ENCODE peak calls at places on chromosome 1, in six cellular contexts. L is IMR-90, J is mesendoderm, X is neuronal stem cell, H is H1, W is trophoblast cell. K is an unnamed sample.

GRCh38 chr1:61083799-61084385 is 1.5 kb downstream of the NFIA start:
- DNase-seq in L (no peak), J (no peak), X (no peak), H (no peak), W (no peak), K (peak)

GRCh38 chr1:86207323-86207722 is 50.8 kb upstream of the COL24A1 start:
- DNase-seq in L (peak), J (no peak), X (no peak), H (no peak), W (no peak), K (peak)

GRCh38 chr1:161506336-161507223 is 1.3 kb downstream of the FCGR2A start:
- DNase-seq in L (peak), J (no peak), X (no peak), H (no peak), W (peak), K (peak)

GRCh38 chr1:175493321-175493998 is 249.9 kb downstream of the TNR start:
- DNase-seq in L (no peak), J (no peak), X (no peak), H (peak), W (no peak), K (no peak)

GRCh38 chr1:226406401-226406881 is 1.5 kb downstream of the PARP1 start:
- DNase-seq in L (peak), J (peak), X (no peak), H (no peak), W (peak), K (peak)

GRCh38 chr1:214317734-214318133 is 36.8 kb downstream of the SMYD2 start:
- DNase-seq in L (no peak), J (peak), X (no peak), H (no peak), W (no peak), K (no peak)

GRCh38 chr1:228307218-228308023 is 99.2 kb downstream of the TRIM11 start:
- DNase-seq in L (no peak), J (no peak), X (no peak), H (no peak), W (no peak), K (no peak)

GRCh38 chr1:168390261-168390660 is 109.6 kb downstream of the TBX19 start:
- DNase-seq in L (no peak), J (no peak), X (no peak), H (no peak), W (no peak), K (no peak)

GRCh38 chr1:54808443-54809207 is 7.5 kb upstream of the TTC22 start:
- DNase-seq in L (no peak), J (peak), X (no peak), H (peak), W (peak), K (peak)

GRCh38 chr1:214538497-214538896 is 12.9 kb downstream of the PTPN14 start:
- DNase-seq in L (no peak), J (no peak), X (no peak), H (no peak), W (no peak), K (no peak)

GRCh38 chr1:55050283-55050682 is 10.9 kb downstream of the PCSK9 start:
- DNase-seq in L (peak), J (no peak), X (no peak), H (no peak), W (no peak), K (no peak)

GRCh38 chr1:18505666-18506065 is 24.9 kb downstream of the KLHDC7A start:
- DNase-seq in L (no peak), J (no peak), X (no peak), H (no peak), W (no peak), K (no peak)

GRCh38 chr1:158248122-158248521 is 6.1 kb upstream of the CD1A start:
- DNase-seq in L (no peak), J (no peak), X (no peak), H (no peak), W (peak), K (no peak)

GRCh38 chr1:182389619-182390047 is 2.0 kb downstream of the GLUL start:
- DNase-seq in L (no peak), J (no peak), X (no peak), H (no peak), W (no peak), K (peak)

GRCh38 chr1:182392045-182393028 is 747 bp upstream of the GLUL start:
- DNase-seq in L (peak), J (peak), X (no peak), H (no peak), W (peak), K (peak)

GRCh38 chr1:182391028-182391361 is 595 bp downstream of the GLUL start:
- DNase-seq in L (no peak), J (no peak), X (no peak), H (no peak), W (no peak), K (no peak)

GRCh38 chr1:182394055-182394775 is 2.6 kb upstream of the GLUL start:
- DNase-seq in L (no peak), J (no peak), X (no peak), H (no peak), W (no peak), K (no peak)

DNA sequence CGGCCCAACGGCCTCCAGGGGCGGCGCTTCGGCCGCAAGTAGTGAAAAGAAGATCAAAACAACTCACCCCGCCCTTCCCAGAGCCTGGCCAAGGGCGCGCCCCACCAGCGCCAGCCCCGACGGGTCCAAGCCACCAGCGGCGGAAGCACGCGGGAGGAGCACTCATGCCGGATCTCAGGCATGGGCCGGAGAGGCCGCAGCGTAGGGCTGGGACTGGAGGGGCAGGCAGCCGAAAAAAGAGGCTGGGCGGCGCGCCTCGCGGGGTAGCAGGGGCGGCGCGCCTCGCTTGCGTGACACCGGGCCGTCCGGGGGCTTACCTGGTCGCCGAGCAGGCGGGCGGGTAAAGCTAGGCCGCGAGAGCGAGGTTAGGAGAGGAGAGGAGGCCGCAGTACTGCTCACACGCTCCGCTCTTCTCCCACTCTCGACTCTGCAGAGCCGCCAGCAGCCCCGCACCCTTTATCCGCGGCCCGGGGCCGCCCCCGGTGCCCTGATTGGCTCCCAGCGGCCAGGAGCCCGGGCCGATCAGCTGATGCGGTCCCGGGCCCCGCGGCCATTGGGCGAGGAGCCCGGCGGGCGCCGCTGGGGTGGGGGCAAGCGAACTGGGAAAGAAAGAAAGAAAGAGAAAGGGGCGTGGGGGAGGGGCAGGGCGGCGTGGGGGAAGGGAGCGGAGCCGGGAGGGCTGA is at the start of gene GLUL:
- DNase-seq in L (peak), J (peak), X (peak), H (peak), W (peak), K (peak)
- H2BK5ac ChIP-seq in L (peak), J (peak), X (peak), H (peak), W (peak), K (peak)

GRCh38 chr1:11733351-11733750 is 2.6 kb upstream of the AGTRAP start:
- DNase-seq in L (no peak), J (no peak), X (no peak), H (no peak), W (no peak), K (no peak)

GRCh38 chr1:11730429-11730861 is 5.5 kb upstream of the AGTRAP start:
- DNase-seq in L (peak), J (no peak), X (no peak), H (no peak), W (peak), K (peak)

GRCh38 chr1:11729155-11729497 is 6.8 kb upstream of the AGTRAP start:
- DNase-seq in L (no peak), J (no peak), X (no peak), H (no peak), W (no peak), K (no peak)

GRCh38 chr1:11729498-11730428 is 6.2 kb upstream of the AGTRAP start:
- DNase-seq in L (no peak), J (peak), X (no peak), H (no peak), W (no peak), K (peak)

GRCh38 chr1:11731719-11732283 is 4.1 kb upstream of the AGTRAP start:
- DNase-seq in L (peak), J (peak), X (no peak), H (peak), W (no peak), K (peak)
- H3K4me3 ChIP-seq in L (peak), J (no peak), X (no peak), H (no peak), W (no peak), K (no peak)

GRCh38 chr1:27830621-27831424 is at the start of gene PPP1R8:
- DNase-seq in L (peak), J (peak), X (peak), H (peak), W (peak), K (peak)
- H2BK120ac ChIP-seq in L (peak), J (no peak), X (peak), H (no peak), W (peak), K (no peak)

GRCh38 chr1:40257313-40257687 is 736 bp upstream of the ZMPSTE24 start:
- DNase-seq in L (no peak), J (no peak), X (no peak), H (no peak), W (peak), K (no peak)
- H2BK5ac ChIP-seq in L (peak), J (peak), X (no peak), H (peak), W (peak), K (peak)

GRCh38 chr1:148355976-148356375 is 127.1 kb downstream of the PPIAL4G start:
- DNase-seq in L (peak), J (no peak), X (no peak), H (no peak), W (peak), K (no peak)

GRCh38 chr1:148353461-148354283 is 129.4 kb downstream of the PPIAL4G start:
- DNase-seq in L (peak), J (peak), X (no peak), H (no peak), W (no peak), K (peak)

GRCh38 chr1:148357037-148357436 is 126.1 kb downstream of the PPIAL4G start:
- DNase-seq in L (no peak), J (no peak), X (no peak), H (no peak), W (no peak), K (no peak)

GRCh38 chr1:148354284-148354869 is 128.7 kb downstream of the PPIAL4G start:
- DNase-seq in L (no peak), J (no peak), X (no peak), H (no peak), W (no peak), K (no peak)

DNA sequence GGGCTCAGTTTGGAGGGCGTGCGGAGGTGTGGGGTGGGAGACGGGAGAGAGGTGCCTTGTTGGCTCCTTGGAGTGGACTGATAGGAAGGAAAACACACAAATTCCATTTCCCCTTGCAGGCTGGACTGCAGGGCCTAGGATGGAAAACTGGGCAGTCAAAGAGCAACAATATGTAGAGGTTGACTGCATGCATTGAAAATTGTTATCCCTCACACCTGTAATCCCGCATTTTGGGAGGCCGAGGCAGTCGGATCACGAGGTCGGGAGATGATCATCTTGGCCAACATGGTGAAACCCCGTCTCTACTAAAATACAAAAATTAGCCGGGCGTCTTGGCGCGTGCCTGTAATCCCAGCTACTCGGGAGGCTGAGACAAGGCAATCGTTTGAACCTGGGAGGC is 128.2 kb downstream of the PPIAL4G start:
- DNase-seq in L (no peak), J (no peak), X (no peak), H (no peak), W (no peak), K (no peak)
- H3K4me3 ChIP-seq in L (no peak), J (no peak), X (no peak), H (peak), W (no peak), K (no peak)

GRCh38 chr1:14552246-14552970 is 46.1 kb upstream of the KAZN start:
- DNase-seq in L (no peak), J (no peak), X (no peak), H (no peak), W (no peak), K (no peak)
- H2BK120ac ChIP-seq in L (no peak), J (no peak), X (no peak), H (no peak), W (no peak), K (no peak)

GRCh38 chr1:11908139-11909021 is 17.8 kb downstream of the KIAA2013 start:
- DNase-seq in L (peak), J (peak), X (peak), H (peak), W (peak), K (peak)
- H2BK5ac ChIP-seq in L (peak), J (peak), X (peak), H (peak), W (peak), K (peak)

GRCh38 chr1:234479310-234479559 is 256 bp upstream of the TARBP1 start:
- DNase-seq in L (no peak), J (no peak), X (no peak), H (no peak), W (no peak), K (no peak)
- H3K4me3 ChIP-seq in L (peak), J (no peak), X (no peak), H (peak), W (no peak), K (no peak)

DNA sequence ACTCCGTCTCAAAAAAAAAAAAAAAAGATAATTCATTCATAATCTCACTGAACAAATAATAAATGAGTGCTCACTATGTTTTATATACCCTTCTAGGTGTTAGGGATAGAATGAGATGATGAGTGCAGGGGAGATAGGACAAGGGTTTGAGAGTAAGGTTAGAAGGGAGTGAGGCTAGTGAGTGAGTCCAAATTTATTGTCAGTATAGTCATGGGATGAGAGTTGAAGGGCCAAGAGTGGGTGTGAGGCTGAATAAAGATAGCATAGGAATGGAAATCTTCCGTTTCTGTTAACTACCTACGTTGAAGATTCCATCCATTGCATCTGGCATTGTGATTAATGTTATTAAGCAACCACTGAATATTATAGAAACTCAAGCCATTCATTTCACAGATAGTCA is 16.8 kb downstream of the GNAI3 start:
- DNase-seq in L (no peak), J (no peak), X (no peak), H (no peak), W (peak), K (no peak)
- H2BK120ac ChIP-seq in L (no peak), J (no peak), X (no peak), H (no peak), W (no peak), K (no peak)

K was measured in mesenchymal stem cell.